ENCODE peak calls at places on chromosome 21, in four cellular contexts. V, P, T and J are unnamed samples.

GRCh38 chr21:27649323-27649722 is 682.4 kb upstream of the ADAMTS5 start:
- DNase-seq in V (no peak), P (no peak), T (no peak), J (peak)

GRCh38 chr21:44407493-44407892 is 47.8 kb upstream of the LRRC3 start:
- DNase-seq in V (no peak), P (no peak), T (no peak), J (no peak)

GRCh38 chr21:33901421-33902288 is 13.9 kb downstream of the ATP5PO start:
- DNase-seq in V (no peak), P (no peak), T (peak), J (peak)

GRCh38 chr21:14382486-14382834 is 486 bp downstream of the HSPA13 start:
- DNase-seq in V (no peak), P (no peak), T (peak), J (peak)

GRCh38 chr21:19950347-19950746 is 1047.9 kb upstream of the NCAM2 start:
- DNase-seq in V (no peak), P (no peak), T (no peak), J (no peak)

GRCh38 chr21:42219606-42220137 is 732 bp downstream of the ABCG1 start:
- DNase-seq in V (peak), P (peak), T (peak), J (no peak)

GRCh38 chr21:43987509-43987908 is 24.6 kb upstream of the TRAPPC10 start:
- DNase-seq in V (no peak), P (no peak), T (no peak), J (no peak)

GRCh38 chr21:38349111-38349746 is 92.4 kb downstream of the KCNJ15 start:
- DNase-seq in V (no peak), P (no peak), T (no peak), J (peak)

GRCh38 chr21:15122241-15122640 is 57.4 kb upstream of the NRIP1 start:
- DNase-seq in V (no peak), P (no peak), T (no peak), J (no peak)

GRCh38 chr21:39452207-39452964 is 616 bp downstream of the SH3BGR start:
- DNase-seq in V (no peak), P (no peak), T (no peak), J (no peak)

GRCh38 chr21:42666023-42666747 is 12.8 kb downstream of the PDE9A start:
- DNase-seq in V (no peak), P (no peak), T (peak), J (no peak)

GRCh38 chr21:38982096-38982495 is 176.4 kb downstream of the ETS2 start:
- DNase-seq in V (no peak), P (no peak), T (no peak), J (no peak)

GRCh38 chr21:41229527-41230248 is 61.7 kb downstream of the BACE2 start:
- DNase-seq in V (no peak), P (no peak), T (no peak), J (no peak)

GRCh38 chr21:33374080-33374873 is 28.9 kb upstream of the IFNGR2 start:
- DNase-seq in V (peak), P (peak), T (peak), J (peak)

GRCh38 chr21:38422067-38422466 is 76.2 kb downstream of the ERG start:
- DNase-seq in V (no peak), P (no peak), T (no peak), J (no peak)

GRCh38 chr21:32653326-32653901 is 41.2 kb upstream of the CFAP298 start:
- DNase-seq in V (no peak), P (no peak), T (peak), J (peak)

GRCh38 chr21:41901099-41901498 is 22.0 kb upstream of the PRDM15 start:
- DNase-seq in V (no peak), P (peak), T (no peak), J (no peak)

GRCh38 chr21:27803571-27803970 is 836.7 kb upstream of the ADAMTS5 start:
- DNase-seq in V (no peak), P (no peak), T (no peak), J (no peak)

GRCh38 chr21:41580758-41581554 is 73.0 kb upstream of the TMPRSS2 start:
- DNase-seq in V (no peak), P (peak), T (no peak), J (no peak)

GRCh38 chr21:27564684-27565280 is 597.9 kb upstream of the ADAMTS5 start:
- DNase-seq in V (peak), P (peak), T (peak), J (peak)

GRCh38 chr21:38858429-38859205 is 52.9 kb downstream of the ETS2 start:
- DNase-seq in V (no peak), P (no peak), T (no peak), J (no peak)

GRCh38 chr21:46515109-46515508 is 56.4 kb downstream of the DIP2A start:
- DNase-seq in V (peak), P (peak), T (peak), J (no peak)

GRCh38 chr21:22900511-22900910 is 1902.3 kb downstream of the NCAM2 start:
- DNase-seq in V (no peak), P (no peak), T (no peak), J (no peak)

GRCh38 chr21:43794311-43794710 is 4.9 kb downstream of the RRP1 start:
- DNase-seq in V (no peak), P (no peak), T (no peak), J (no peak)

GRCh38 chr21:42722808-42723470 is 69.5 kb downstream of the PDE9A start:
- DNase-seq in V (no peak), P (no peak), T (no peak), J (no peak)

GRCh38 chr21:18549214-18549905 is 145.8 kb upstream of the TMPRSS15 start:
- DNase-seq in V (no peak), P (no peak), T (no peak), J (peak)

GRCh38 chr21:42591170-42591869 is 62.1 kb upstream of the PDE9A start:
- DNase-seq in V (no peak), P (no peak), T (no peak), J (no peak)

GRCh38 chr21:43290529-43291346 is 121.9 kb downstream of the CRYAA start:
- DNase-seq in V (no peak), P (no peak), T (peak), J (no peak)

GRCh38 chr21:39938086-39938611 is 70.9 kb downstream of the PCP4 start:
- DNase-seq in V (no peak), P (no peak), T (no peak), J (no peak)

GRCh38 chr21:21897275-21897883 is 899.2 kb downstream of the NCAM2 start:
- DNase-seq in V (no peak), P (no peak), T (no peak), J (no peak)

GRCh38 chr21:40386301-40386911 is 460.6 kb downstream of the DSCAM start:
- DNase-seq in V (peak), P (peak), T (peak), J (no peak)

GRCh38 chr21:29265690-29266479 is 32.8 kb upstream of the BACH1 start:
- DNase-seq in V (no peak), P (no peak), T (no peak), J (peak)

GRCh38 chr21:39319251-39319756 is 5.9 kb upstream of the BRWD1 start:
- DNase-seq in V (peak), P (no peak), T (no peak), J (no peak)

GRCh38 chr21:35298757-35299156 is 249.7 kb upstream of the RUNX1 start:
- DNase-seq in V (no peak), P (no peak), T (no peak), J (no peak)
- H3K4me3 ChIP-seq in V (no peak), P (no peak), T (no peak), J (no peak)

GRCh38 chr21:45433911-45434644 is 29.1 kb downstream of the COL18A1 start:
- DNase-seq in V (no peak), P (no peak), T (no peak), J (no peak)

GRCh38 chr21:45435405-45435981 is 30.5 kb downstream of the COL18A1 start:
- DNase-seq in V (no peak), P (no peak), T (no peak), J (no peak)

GRCh38 chr21:45438391-45439145 is 33.6 kb downstream of the COL18A1 start:
- DNase-seq in V (peak), P (no peak), T (no peak), J (peak)

GRCh38 chr21:45434645-45435217 is 29.8 kb downstream of the COL18A1 start:
- DNase-seq in V (no peak), P (no peak), T (no peak), J (no peak)

GRCh38 chr21:45436371-45437040 is 31.5 kb downstream of the COL18A1 start:
- DNase-seq in V (no peak), P (no peak), T (no peak), J (no peak)
- H3K27ac ChIP-seq in V (no peak), P (peak), T (no peak), J (no peak)

DNA sequence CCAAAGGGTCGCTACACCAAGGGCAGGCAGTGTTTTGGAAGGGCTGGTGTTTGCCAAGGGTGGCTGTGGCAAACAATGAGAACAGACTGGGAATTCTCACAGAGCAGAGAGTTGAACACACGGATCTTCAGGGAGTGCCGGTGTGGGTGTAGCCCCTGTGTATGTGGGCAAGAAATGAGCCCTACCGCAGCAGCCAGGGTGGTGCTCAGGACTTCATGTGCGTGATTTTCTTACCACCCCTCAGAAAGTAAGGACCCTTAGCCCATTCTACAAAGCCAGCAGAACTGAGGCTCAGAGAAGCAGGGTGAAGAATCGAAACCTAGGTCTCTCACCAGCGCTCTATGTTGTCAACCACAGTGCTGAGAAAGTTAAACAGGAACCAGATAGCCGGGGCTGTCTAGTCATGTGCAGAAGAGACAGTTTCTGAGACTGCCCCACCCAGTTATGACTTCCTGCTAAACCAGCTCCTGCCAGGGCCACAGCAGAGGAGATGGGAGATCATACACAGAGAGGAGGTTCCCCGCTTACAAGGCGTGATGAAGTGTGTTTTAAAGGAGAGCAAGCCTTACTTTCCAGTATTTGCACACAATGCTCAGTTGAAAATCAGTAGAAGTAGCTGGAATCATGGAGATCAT is 21.9 kb upstream of the MORC3 start:
- DNase-seq in V (no peak), P (peak), T (peak), J (no peak)
- H3K4me3 ChIP-seq in V (no peak), P (no peak), T (peak), J (no peak)

GRCh38 chr21:45471229-45472052 is 66.5 kb downstream of the COL18A1 start:
- DNase-seq in V (peak), P (no peak), T (no peak), J (peak)
- H3K27ac ChIP-seq in V (peak), P (peak), T (no peak), J (peak)

DNA sequence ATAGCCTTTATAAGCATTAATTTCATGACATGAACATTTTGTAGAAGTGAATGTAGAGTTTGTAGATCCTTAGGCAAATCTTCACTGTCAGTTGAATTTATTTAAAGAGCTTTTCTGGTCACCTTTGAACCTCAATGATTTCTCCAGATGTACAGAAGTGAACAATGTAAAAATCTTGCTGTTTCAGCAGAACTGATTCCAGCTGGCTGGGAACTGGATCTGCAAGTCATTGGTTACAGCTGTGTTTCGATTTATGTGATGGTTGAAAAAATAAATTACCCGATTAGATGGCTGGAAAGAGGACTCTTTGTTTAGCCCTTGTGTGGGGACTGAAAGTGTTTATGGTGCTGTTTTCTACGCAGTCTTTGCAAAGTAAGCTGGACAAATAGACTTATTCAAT is 849.8 kb downstream of the USP25 start:
- DNase-seq in V (no peak), P (no peak), T (no peak), J (no peak)
- H3K4me3 ChIP-seq in V (no peak), P (no peak), T (no peak), J (no peak)

DNA sequence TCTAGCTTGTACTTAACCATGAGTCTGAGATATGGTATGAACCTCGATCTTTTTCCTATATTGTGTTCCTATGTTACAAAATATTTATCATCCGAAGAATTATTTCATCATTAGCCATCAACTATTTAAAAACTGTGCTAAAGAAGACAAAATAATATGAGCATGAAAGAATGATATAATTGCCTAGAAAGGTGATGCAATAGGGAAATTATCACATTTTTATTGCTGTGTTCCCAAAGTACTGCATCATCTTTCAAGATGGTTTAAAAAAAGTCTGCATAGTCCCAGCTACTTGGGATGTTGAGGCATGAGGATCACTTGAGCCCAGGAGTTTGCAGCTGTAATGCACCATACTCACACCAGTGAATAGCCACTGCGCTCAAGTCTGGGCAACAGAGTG is 126.7 kb downstream of the APP start:
- DNase-seq in V (no peak), P (no peak), T (no peak), J (no peak)
- H3K27ac ChIP-seq in V (no peak), P (no peak), T (no peak), J (no peak)

GRCh38 chr21:36700295-36700960 is 1.5 kb downstream of the SIM2 start:
- DNase-seq in V (no peak), P (no peak), T (no peak), J (no peak)

GRCh38 chr21:36699026-36699545 is at the start of gene SIM2:
- DNase-seq in V (no peak), P (peak), T (no peak), J (no peak)

GRCh38 chr21:36700961-36701911 is 2.3 kb downstream of the SIM2 start:
- DNase-seq in V (no peak), P (no peak), T (no peak), J (no peak)

GRCh38 chr21:36698160-36699025 is 522 bp upstream of the SIM2 start:
- DNase-seq in V (no peak), P (peak), T (no peak), J (no peak)

DNA sequence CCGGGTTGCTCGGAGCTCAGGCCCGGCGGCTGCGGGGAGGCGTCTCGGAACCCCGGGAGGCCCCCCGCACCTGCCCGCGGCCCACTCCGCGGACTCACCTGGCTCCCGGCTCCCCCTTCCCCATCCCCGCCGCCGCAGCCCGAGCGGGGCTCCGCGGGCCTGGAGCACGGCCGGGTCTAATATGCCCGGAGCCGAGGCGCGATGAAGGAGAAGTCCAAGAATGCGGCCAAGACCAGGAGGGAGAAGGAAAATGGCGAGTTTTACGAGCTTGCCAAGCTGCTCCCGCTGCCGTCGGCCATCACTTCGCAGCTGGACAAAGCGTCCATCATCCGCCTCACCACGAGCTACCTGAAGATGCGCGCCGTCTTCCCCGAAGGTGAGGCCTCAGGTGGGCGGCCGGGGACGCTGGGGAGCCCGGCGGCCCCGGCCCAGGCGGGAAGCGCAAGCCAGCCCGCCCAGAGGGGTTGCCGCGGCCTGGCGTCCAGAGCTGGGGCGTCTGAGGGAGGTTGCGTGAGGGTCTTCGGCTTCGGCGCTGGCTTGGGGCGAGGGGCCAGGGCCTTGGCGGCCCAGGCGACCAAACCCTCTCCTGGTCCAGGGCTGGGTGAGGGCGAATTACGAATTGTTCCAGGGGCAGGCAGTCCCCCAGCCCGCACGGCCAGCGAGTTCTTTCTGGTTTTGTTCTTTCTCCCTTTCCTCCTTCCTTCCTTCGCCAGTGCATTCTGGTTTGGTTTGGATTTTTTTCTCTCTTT is 805 bp downstream of the SIM2 start:
- DNase-seq in V (no peak), P (no peak), T (no peak), J (no peak)
- H3K4me3 ChIP-seq in V (peak), P (peak), T (no peak), J (no peak)